ENCODE peak calls at places on chromosome 11, in ten cellular contexts. One of them, this sample, is unnamed.

GRCh38 chr11:130166457-130166784 is 6.8 kb downstream of the ST14 start:
- DNase-seq in stimulated activated CD4-positive, alpha-beta T cell treated with anti-CD3 and anti-CD28 coated beads, Interleukin-12 subunit alpha, Interleukin-12 subunit beta, amount 100 ng/mL, for 48 hours: no peak
- DNase-seq in transverse colon: peak; percentile 78
- DNase-seq in endothelial cell: no peak
- DNase-seq in CD8-positive, alpha-beta memory T cell: no peak
- DNase-seq in activated CD4-positive, alpha-beta T cell treated with anti-CD3 and anti-CD28 coated beads, Interleukin-2, amount 50 U/mL, for 1 hour: no peak
- DNase-seq in fibroblast of the aortic adventitia: peak; percentile 93
- DNase-seq in NCI-H187: no peak
- DNase-seq in NCI-H774: no peak
- DNase-seq in EH: peak; percentile 91
- DNase-seq in this sample: peak; percentile 52

GRCh38 chr11:121841487-121842167 is 274.4 kb downstream of the BLID start:
- DNase-seq in CD8-positive, alpha-beta memory T cell: no peak
- DNase-seq in transverse colon: no peak
- DNase-seq in NCI-H187: peak; percentile 8
- DNase-seq in fibroblast of the aortic adventitia: peak; percentile 94
- DNase-seq in activated CD4-positive, alpha-beta T cell treated with anti-CD3 and anti-CD28 coated beads, Interleukin-2, amount 50 U/mL, for 1 hour: no peak
- DNase-seq in NCI-H774: no peak
- DNase-seq in stimulated activated CD4-positive, alpha-beta T cell treated with anti-CD3 and anti-CD28 coated beads, Interleukin-12 subunit alpha, Interleukin-12 subunit beta, amount 100 ng/mL, for 48 hours: no peak
- DNase-seq in EH: peak; percentile 90
- DNase-seq in endothelial cell: no peak
- DNase-seq in this sample: no peak

GRCh38 chr11:68796779-68797178 is 44.9 kb downstream of the CPT1A start:
- DNase-seq in CD8-positive, alpha-beta memory T cell: no peak
- DNase-seq in endothelial cell: no peak
- DNase-seq in activated CD4-positive, alpha-beta T cell treated with anti-CD3 and anti-CD28 coated beads, Interleukin-2, amount 50 U/mL, for 1 hour: no peak
- DNase-seq in stimulated activated CD4-positive, alpha-beta T cell treated with anti-CD3 and anti-CD28 coated beads, Interleukin-12 subunit alpha, Interleukin-12 subunit beta, amount 100 ng/mL, for 48 hours: no peak
- DNase-seq in NCI-H774: no peak
- DNase-seq in transverse colon: no peak
- DNase-seq in EH: no peak
- DNase-seq in NCI-H187: no peak
- DNase-seq in fibroblast of the aortic adventitia: no peak
- DNase-seq in this sample: no peak

GRCh38 chr11:114159320-114159719 is 99.8 kb downstream of the ZBTB16 start:
- DNase-seq in activated CD4-positive, alpha-beta T cell treated with anti-CD3 and anti-CD28 coated beads, Interleukin-2, amount 50 U/mL, for 1 hour: no peak
- DNase-seq in fibroblast of the aortic adventitia: no peak
- DNase-seq in endothelial cell: no peak
- DNase-seq in EH: no peak
- DNase-seq in NCI-H187: no peak
- DNase-seq in transverse colon: no peak
- DNase-seq in CD8-positive, alpha-beta memory T cell: no peak
- DNase-seq in NCI-H774: no peak
- DNase-seq in stimulated activated CD4-positive, alpha-beta T cell treated with anti-CD3 and anti-CD28 coated beads, Interleukin-12 subunit alpha, Interleukin-12 subunit beta, amount 100 ng/mL, for 48 hours: no peak
- DNase-seq in this sample: no peak

GRCh38 chr11:61922539-61922938 is 5.2 kb upstream of the RAB3IL1 start:
- DNase-seq in endothelial cell: no peak
- DNase-seq in NCI-H187: no peak
- DNase-seq in activated CD4-positive, alpha-beta T cell treated with anti-CD3 and anti-CD28 coated beads, Interleukin-2, amount 50 U/mL, for 1 hour: no peak
- DNase-seq in stimulated activated CD4-positive, alpha-beta T cell treated with anti-CD3 and anti-CD28 coated beads, Interleukin-12 subunit alpha, Interleukin-12 subunit beta, amount 100 ng/mL, for 48 hours: no peak
- DNase-seq in fibroblast of the aortic adventitia: peak; percentile 94
- DNase-seq in CD8-positive, alpha-beta memory T cell: no peak
- DNase-seq in transverse colon: peak; percentile 55
- DNase-seq in EH: peak; percentile 91
- DNase-seq in NCI-H774: no peak
- DNase-seq in this sample: no peak

GRCh38 chr11:113947989-113948388 is 26.9 kb upstream of the HTR3A start:
- DNase-seq in EH: no peak
- DNase-seq in NCI-H187: no peak
- DNase-seq in activated CD4-positive, alpha-beta T cell treated with anti-CD3 and anti-CD28 coated beads, Interleukin-2, amount 50 U/mL, for 1 hour: no peak
- DNase-seq in CD8-positive, alpha-beta memory T cell: no peak
- DNase-seq in transverse colon: no peak
- DNase-seq in fibroblast of the aortic adventitia: no peak
- DNase-seq in NCI-H774: no peak
- DNase-seq in stimulated activated CD4-positive, alpha-beta T cell treated with anti-CD3 and anti-CD28 coated beads, Interleukin-12 subunit alpha, Interleukin-12 subunit beta, amount 100 ng/mL, for 48 hours: no peak
- DNase-seq in endothelial cell: no peak
- DNase-seq in this sample: no peak

GRCh38 chr11:36311926-36312592 is 16.0 kb downstream of the PRR5L start:
- DNase-seq in transverse colon: no peak
- DNase-seq in fibroblast of the aortic adventitia: no peak
- DNase-seq in EH: peak; percentile 19
- DNase-seq in CD8-positive, alpha-beta memory T cell: no peak
- DNase-seq in NCI-H774: peak; percentile 43
- DNase-seq in stimulated activated CD4-positive, alpha-beta T cell treated with anti-CD3 and anti-CD28 coated beads, Interleukin-12 subunit alpha, Interleukin-12 subunit beta, amount 100 ng/mL, for 48 hours: no peak
- DNase-seq in NCI-H187: peak; percentile 10
- DNase-seq in activated CD4-positive, alpha-beta T cell treated with anti-CD3 and anti-CD28 coated beads, Interleukin-2, amount 50 U/mL, for 1 hour: no peak
- DNase-seq in endothelial cell: no peak
- DNase-seq in this sample: peak; percentile 63

GRCh38 chr11:22467741-22468140 is 129.6 kb downstream of the SLC17A6 start:
- DNase-seq in transverse colon: no peak
- DNase-seq in NCI-H774: no peak
- DNase-seq in NCI-H187: no peak
- DNase-seq in CD8-positive, alpha-beta memory T cell: no peak
- DNase-seq in stimulated activated CD4-positive, alpha-beta T cell treated with anti-CD3 and anti-CD28 coated beads, Interleukin-12 subunit alpha, Interleukin-12 subunit beta, amount 100 ng/mL, for 48 hours: no peak
- DNase-seq in endothelial cell: no peak
- DNase-seq in EH: no peak
- DNase-seq in activated CD4-positive, alpha-beta T cell treated with anti-CD3 and anti-CD28 coated beads, Interleukin-2, amount 50 U/mL, for 1 hour: no peak
- DNase-seq in fibroblast of the aortic adventitia: no peak
- DNase-seq in this sample: no peak

GRCh38 chr11:18027475-18027874 is 14.6 kb upstream of the SERGEF start:
- DNase-seq in endothelial cell: no peak
- DNase-seq in CD8-positive, alpha-beta memory T cell: no peak
- DNase-seq in activated CD4-positive, alpha-beta T cell treated with anti-CD3 and anti-CD28 coated beads, Interleukin-2, amount 50 U/mL, for 1 hour: no peak
- DNase-seq in NCI-H774: no peak
- DNase-seq in fibroblast of the aortic adventitia: no peak
- DNase-seq in NCI-H187: no peak
- DNase-seq in stimulated activated CD4-positive, alpha-beta T cell treated with anti-CD3 and anti-CD28 coated beads, Interleukin-12 subunit alpha, Interleukin-12 subunit beta, amount 100 ng/mL, for 48 hours: no peak
- DNase-seq in EH: no peak
- DNase-seq in transverse colon: no peak
- DNase-seq in this sample: no peak

GRCh38 chr11:44619931-44620725 is 54.7 kb downstream of the CD82 start:
- DNase-seq in stimulated activated CD4-positive, alpha-beta T cell treated with anti-CD3 and anti-CD28 coated beads, Interleukin-12 subunit alpha, Interleukin-12 subunit beta, amount 100 ng/mL, for 48 hours: no peak
- DNase-seq in endothelial cell: peak; percentile 2
- DNase-seq in NCI-H187: no peak
- DNase-seq in EH: no peak
- DNase-seq in activated CD4-positive, alpha-beta T cell treated with anti-CD3 and anti-CD28 coated beads, Interleukin-2, amount 50 U/mL, for 1 hour: no peak
- DNase-seq in NCI-H774: no peak
- DNase-seq in fibroblast of the aortic adventitia: no peak
- DNase-seq in CD8-positive, alpha-beta memory T cell: no peak
- DNase-seq in transverse colon: peak; percentile 6
- DNase-seq in this sample: no peak

GRCh38 chr11:86515297-86516094 is 140.8 kb downstream of the CCDC81 start:
- DNase-seq in endothelial cell: peak; percentile 27
- DNase-seq in stimulated activated CD4-positive, alpha-beta T cell treated with anti-CD3 and anti-CD28 coated beads, Interleukin-12 subunit alpha, Interleukin-12 subunit beta, amount 100 ng/mL, for 48 hours: no peak
- DNase-seq in fibroblast of the aortic adventitia: peak; percentile 71
- DNase-seq in NCI-H187: no peak
- DNase-seq in EH: peak; percentile 94
- DNase-seq in NCI-H774: no peak
- DNase-seq in transverse colon: no peak
- DNase-seq in activated CD4-positive, alpha-beta T cell treated with anti-CD3 and anti-CD28 coated beads, Interleukin-2, amount 50 U/mL, for 1 hour: no peak
- DNase-seq in CD8-positive, alpha-beta memory T cell: no peak
- DNase-seq in this sample: no peak

GRCh38 chr11:126197277-126197939 is 14.0 kb downstream of the RPUSD4 start:
- DNase-seq in endothelial cell: no peak
- DNase-seq in activated CD4-positive, alpha-beta T cell treated with anti-CD3 and anti-CD28 coated beads, Interleukin-2, amount 50 U/mL, for 1 hour: no peak
- DNase-seq in transverse colon: no peak
- DNase-seq in CD8-positive, alpha-beta memory T cell: no peak
- DNase-seq in NCI-H187: no peak
- DNase-seq in EH: peak; percentile 54
- DNase-seq in NCI-H774: no peak
- DNase-seq in fibroblast of the aortic adventitia: no peak
- DNase-seq in stimulated activated CD4-positive, alpha-beta T cell treated with anti-CD3 and anti-CD28 coated beads, Interleukin-12 subunit alpha, Interleukin-12 subunit beta, amount 100 ng/mL, for 48 hours: no peak
- DNase-seq in this sample: peak; percentile 13

GRCh38 chr11:17197431-17197898 is 10.3 kb downstream of the PIK3C2A start:
- DNase-seq in endothelial cell: no peak
- DNase-seq in NCI-H187: no peak
- DNase-seq in NCI-H774: no peak
- DNase-seq in stimulated activated CD4-positive, alpha-beta T cell treated with anti-CD3 and anti-CD28 coated beads, Interleukin-12 subunit alpha, Interleukin-12 subunit beta, amount 100 ng/mL, for 48 hours: no peak
- DNase-seq in activated CD4-positive, alpha-beta T cell treated with anti-CD3 and anti-CD28 coated beads, Interleukin-2, amount 50 U/mL, for 1 hour: no peak
- DNase-seq in CD8-positive, alpha-beta memory T cell: no peak
- DNase-seq in fibroblast of the aortic adventitia: no peak
- DNase-seq in transverse colon: no peak
- DNase-seq in EH: peak; percentile 49
- DNase-seq in this sample: no peak

GRCh38 chr11:123560001-123560400 is 94.4 kb downstream of the SCN3B start:
- DNase-seq in EH: peak; percentile 87
- DNase-seq in fibroblast of the aortic adventitia: peak; percentile 83
- DNase-seq in endothelial cell: no peak
- DNase-seq in stimulated activated CD4-positive, alpha-beta T cell treated with anti-CD3 and anti-CD28 coated beads, Interleukin-12 subunit alpha, Interleukin-12 subunit beta, amount 100 ng/mL, for 48 hours: no peak
- DNase-seq in NCI-H187: peak; percentile 52
- DNase-seq in CD8-positive, alpha-beta memory T cell: peak; percentile 25
- DNase-seq in transverse colon: no peak
- DNase-seq in activated CD4-positive, alpha-beta T cell treated with anti-CD3 and anti-CD28 coated beads, Interleukin-2, amount 50 U/mL, for 1 hour: no peak
- DNase-seq in NCI-H774: peak; percentile 77
- DNase-seq in this sample: no peak

GRCh38 chr11:30333405-30333804 is 10.5 kb downstream of the ARL14EP start:
- DNase-seq in EH: peak; percentile 18
- DNase-seq in endothelial cell: no peak
- DNase-seq in stimulated activated CD4-positive, alpha-beta T cell treated with anti-CD3 and anti-CD28 coated beads, Interleukin-12 subunit alpha, Interleukin-12 subunit beta, amount 100 ng/mL, for 48 hours: no peak
- DNase-seq in transverse colon: no peak
- DNase-seq in fibroblast of the aortic adventitia: peak; percentile 11
- DNase-seq in NCI-H774: no peak
- DNase-seq in activated CD4-positive, alpha-beta T cell treated with anti-CD3 and anti-CD28 coated beads, Interleukin-2, amount 50 U/mL, for 1 hour: no peak
- DNase-seq in CD8-positive, alpha-beta memory T cell: no peak
- DNase-seq in NCI-H187: no peak
- DNase-seq in this sample: no peak

GRCh38 chr11:28606930-28607329 is 498.7 kb downstream of the METTL15 start:
- DNase-seq in CD8-positive, alpha-beta memory T cell: no peak
- DNase-seq in NCI-H187: no peak
- DNase-seq in activated CD4-positive, alpha-beta T cell treated with anti-CD3 and anti-CD28 coated beads, Interleukin-2, amount 50 U/mL, for 1 hour: no peak
- DNase-seq in transverse colon: no peak
- DNase-seq in EH: peak; percentile 31
- DNase-seq in endothelial cell: no peak
- DNase-seq in fibroblast of the aortic adventitia: no peak
- DNase-seq in stimulated activated CD4-positive, alpha-beta T cell treated with anti-CD3 and anti-CD28 coated beads, Interleukin-12 subunit alpha, Interleukin-12 subunit beta, amount 100 ng/mL, for 48 hours: no peak
- DNase-seq in NCI-H774: no peak
- DNase-seq in this sample: no peak

GRCh38 chr11:120391297-120391696 is 55.1 kb downstream of the ARHGEF12 start:
- DNase-seq in NCI-H774: no peak
- DNase-seq in NCI-H187: no peak
- DNase-seq in stimulated activated CD4-positive, alpha-beta T cell treated with anti-CD3 and anti-CD28 coated beads, Interleukin-12 subunit alpha, Interleukin-12 subunit beta, amount 100 ng/mL, for 48 hours: no peak
- DNase-seq in fibroblast of the aortic adventitia: no peak
- DNase-seq in transverse colon: no peak
- DNase-seq in activated CD4-positive, alpha-beta T cell treated with anti-CD3 and anti-CD28 coated beads, Interleukin-2, amount 50 U/mL, for 1 hour: no peak
- DNase-seq in CD8-positive, alpha-beta memory T cell: no peak
- DNase-seq in EH: no peak
- DNase-seq in endothelial cell: peak; percentile 12
- DNase-seq in this sample: no peak

GRCh38 chr11:71209656-71210055 is 42.7 kb downstream of the SHANK2 start:
- DNase-seq in NCI-H187: no peak
- DNase-seq in fibroblast of the aortic adventitia: no peak
- DNase-seq in transverse colon: no peak
- DNase-seq in EH: no peak
- DNase-seq in endothelial cell: no peak
- DNase-seq in NCI-H774: no peak
- DNase-seq in stimulated activated CD4-positive, alpha-beta T cell treated with anti-CD3 and anti-CD28 coated beads, Interleukin-12 subunit alpha, Interleukin-12 subunit beta, amount 100 ng/mL, for 48 hours: no peak
- DNase-seq in CD8-positive, alpha-beta memory T cell: no peak
- DNase-seq in activated CD4-positive, alpha-beta T cell treated with anti-CD3 and anti-CD28 coated beads, Interleukin-2, amount 50 U/mL, for 1 hour: no peak
- DNase-seq in this sample: no peak

GRCh38 chr11:10076458-10077141 is 217.4 kb downstream of the SBF2 start:
- DNase-seq in transverse colon: peak; percentile 25
- DNase-seq in NCI-H187: no peak
- DNase-seq in endothelial cell: peak; percentile 58
- DNase-seq in activated CD4-positive, alpha-beta T cell treated with anti-CD3 and anti-CD28 coated beads, Interleukin-2, amount 50 U/mL, for 1 hour: peak; percentile 9
- DNase-seq in stimulated activated CD4-positive, alpha-beta T cell treated with anti-CD3 and anti-CD28 coated beads, Interleukin-12 subunit alpha, Interleukin-12 subunit beta, amount 100 ng/mL, for 48 hours: peak; percentile 5
- DNase-seq in CD8-positive, alpha-beta memory T cell: no peak
- DNase-seq in fibroblast of the aortic adventitia: peak; percentile 88
- DNase-seq in NCI-H774: no peak
- DNase-seq in EH: peak; percentile 51
- DNase-seq in this sample: peak; percentile 11

GRCh38 chr11:19578871-19579270 is 133.8 kb upstream of the NAV2 start:
- DNase-seq in NCI-H187: no peak
- DNase-seq in EH: no peak
- DNase-seq in transverse colon: no peak
- DNase-seq in activated CD4-positive, alpha-beta T cell treated with anti-CD3 and anti-CD28 coated beads, Interleukin-2, amount 50 U/mL, for 1 hour: no peak
- DNase-seq in fibroblast of the aortic adventitia: no peak
- DNase-seq in stimulated activated CD4-positive, alpha-beta T cell treated with anti-CD3 and anti-CD28 coated beads, Interleukin-12 subunit alpha, Interleukin-12 subunit beta, amount 100 ng/mL, for 48 hours: no peak
- DNase-seq in NCI-H774: no peak
- DNase-seq in endothelial cell: no peak
- DNase-seq in CD8-positive, alpha-beta memory T cell: no peak
- DNase-seq in this sample: no peak

GRCh38 chr11:28819741-28820140 is 711.6 kb downstream of the METTL15 start:
- DNase-seq in fibroblast of the aortic adventitia: no peak
- DNase-seq in CD8-positive, alpha-beta memory T cell: no peak
- DNase-seq in activated CD4-positive, alpha-beta T cell treated with anti-CD3 and anti-CD28 coated beads, Interleukin-2, amount 50 U/mL, for 1 hour: no peak
- DNase-seq in transverse colon: no peak
- DNase-seq in NCI-H187: no peak
- DNase-seq in endothelial cell: no peak
- DNase-seq in NCI-H774: no peak
- DNase-seq in stimulated activated CD4-positive, alpha-beta T cell treated with anti-CD3 and anti-CD28 coated beads, Interleukin-12 subunit alpha, Interleukin-12 subunit beta, amount 100 ng/mL, for 48 hours: no peak
- DNase-seq in EH: no peak
- DNase-seq in this sample: no peak

GRCh38 chr11:65651589-65652510 is 10.9 kb downstream of the RELA start:
- DNase-seq in fibroblast of the aortic adventitia: peak; percentile 46
- DNase-seq in stimulated activated CD4-positive, alpha-beta T cell treated with anti-CD3 and anti-CD28 coated beads, Interleukin-12 subunit alpha, Interleukin-12 subunit beta, amount 100 ng/mL, for 48 hours: no peak
- DNase-seq in endothelial cell: no peak
- DNase-seq in NCI-H774: no peak
- DNase-seq in activated CD4-positive, alpha-beta T cell treated with anti-CD3 and anti-CD28 coated beads, Interleukin-2, amount 50 U/mL, for 1 hour: no peak
- DNase-seq in NCI-H187: no peak
- DNase-seq in EH: peak; percentile 36
- DNase-seq in transverse colon: peak; percentile 82
- DNase-seq in CD8-positive, alpha-beta memory T cell: peak; percentile 34
- DNase-seq in this sample: no peak

GRCh38 chr11:117492578-117493251 is 165.1 kb downstream of the CEP164 start:
- DNase-seq in transverse colon: no peak
- DNase-seq in endothelial cell: peak; percentile 47
- DNase-seq in fibroblast of the aortic adventitia: no peak
- DNase-seq in NCI-H774: no peak
- DNase-seq in stimulated activated CD4-positive, alpha-beta T cell treated with anti-CD3 and anti-CD28 coated beads, Interleukin-12 subunit alpha, Interleukin-12 subunit beta, amount 100 ng/mL, for 48 hours: no peak
- DNase-seq in NCI-H187: no peak
- DNase-seq in CD8-positive, alpha-beta memory T cell: no peak
- DNase-seq in EH: no peak
- DNase-seq in activated CD4-positive, alpha-beta T cell treated with anti-CD3 and anti-CD28 coated beads, Interleukin-2, amount 50 U/mL, for 1 hour: no peak
- DNase-seq in this sample: no peak

GRCh38 chr11:131688056-131688693 is 317.8 kb downstream of the NTM start:
- DNase-seq in endothelial cell: peak; percentile 84
- DNase-seq in NCI-H187: no peak
- DNase-seq in CD8-positive, alpha-beta memory T cell: no peak
- DNase-seq in NCI-H774: peak; percentile 21
- DNase-seq in EH: peak; percentile 62
- DNase-seq in stimulated activated CD4-positive, alpha-beta T cell treated with anti-CD3 and anti-CD28 coated beads, Interleukin-12 subunit alpha, Interleukin-12 subunit beta, amount 100 ng/mL, for 48 hours: peak; percentile 11
- DNase-seq in fibroblast of the aortic adventitia: peak; percentile 48
- DNase-seq in transverse colon: peak; percentile 34
- DNase-seq in activated CD4-positive, alpha-beta T cell treated with anti-CD3 and anti-CD28 coated beads, Interleukin-2, amount 50 U/mL, for 1 hour: no peak
- DNase-seq in this sample: no peak

GRCh38 chr11:97995874-97996273 is 1024.9 kb upstream of the CNTN5 start:
- DNase-seq in fibroblast of the aortic adventitia: no peak
- DNase-seq in transverse colon: no peak
- DNase-seq in NCI-H187: no peak
- DNase-seq in EH: no peak
- DNase-seq in NCI-H774: no peak
- DNase-seq in activated CD4-positive, alpha-beta T cell treated with anti-CD3 and anti-CD28 coated beads, Interleukin-2, amount 50 U/mL, for 1 hour: no peak
- DNase-seq in endothelial cell: no peak
- DNase-seq in stimulated activated CD4-positive, alpha-beta T cell treated with anti-CD3 and anti-CD28 coated beads, Interleukin-12 subunit alpha, Interleukin-12 subunit beta, amount 100 ng/mL, for 48 hours: no peak
- DNase-seq in CD8-positive, alpha-beta memory T cell: no peak
- DNase-seq in this sample: no peak

GRCh38 chr11:35946766-35947165 is 2.9 kb downstream of the LDLRAD3 start:
- DNase-seq in transverse colon: no peak
- DNase-seq in NCI-H187: no peak
- DNase-seq in fibroblast of the aortic adventitia: no peak
- DNase-seq in NCI-H774: no peak
- DNase-seq in activated CD4-positive, alpha-beta T cell treated with anti-CD3 and anti-CD28 coated beads, Interleukin-2, amount 50 U/mL, for 1 hour: no peak
- DNase-seq in CD8-positive, alpha-beta memory T cell: no peak
- DNase-seq in EH: no peak
- DNase-seq in stimulated activated CD4-positive, alpha-beta T cell treated with anti-CD3 and anti-CD28 coated beads, Interleukin-12 subunit alpha, Interleukin-12 subunit beta, amount 100 ng/mL, for 48 hours: no peak
- DNase-seq in endothelial cell: no peak
- DNase-seq in this sample: no peak

GRCh38 chr11:114819028-114819427 is 140.7 kb downstream of the NXPE2 start:
- DNase-seq in NCI-H774: no peak
- DNase-seq in endothelial cell: no peak
- DNase-seq in CD8-positive, alpha-beta memory T cell: no peak
- DNase-seq in NCI-H187: no peak
- DNase-seq in stimulated activated CD4-positive, alpha-beta T cell treated with anti-CD3 and anti-CD28 coated beads, Interleukin-12 subunit alpha, Interleukin-12 subunit beta, amount 100 ng/mL, for 48 hours: no peak
- DNase-seq in EH: no peak
- DNase-seq in fibroblast of the aortic adventitia: no peak
- DNase-seq in transverse colon: no peak
- DNase-seq in activated CD4-positive, alpha-beta T cell treated with anti-CD3 and anti-CD28 coated beads, Interleukin-2, amount 50 U/mL, for 1 hour: no peak
- DNase-seq in this sample: no peak

GRCh38 chr11:100961633-100962032 is 168.0 kb downstream of the PGR start:
- DNase-seq in fibroblast of the aortic adventitia: no peak
- DNase-seq in EH: no peak
- DNase-seq in activated CD4-positive, alpha-beta T cell treated with anti-CD3 and anti-CD28 coated beads, Interleukin-2, amount 50 U/mL, for 1 hour: no peak
- DNase-seq in CD8-positive, alpha-beta memory T cell: no peak
- DNase-seq in stimulated activated CD4-positive, alpha-beta T cell treated with anti-CD3 and anti-CD28 coated beads, Interleukin-12 subunit alpha, Interleukin-12 subunit beta, amount 100 ng/mL, for 48 hours: no peak
- DNase-seq in transverse colon: no peak
- DNase-seq in endothelial cell: no peak
- DNase-seq in NCI-H774: no peak
- DNase-seq in NCI-H187: no peak
- DNase-seq in this sample: no peak

This sample was measured in DMS 273 treated with DMSO at 0.1 percent for 48 hours.